ENCODE peak calls at places on chromosomes 13 and 19, in six cellular contexts. One of them, this sample, is unnamed.

GRCh38 chr19:16897572-16898056 is 8.8 kb downstream of the F2RL3 start:
- DNase-seq in fibroblast of villous mesenchyme: peak
- DNase-seq in osteoblast: peak
- DNase-seq in tibial nerve: no peak
- DNase-seq in fibroblast of the aortic adventitia: no peak
- DNase-seq in ascending aorta: no peak
- DNase-seq in this sample: peak

GRCh38 chr13:91346848-91347211 is 657 bp upstream of the MIR17HG start:
- DNase-seq in fibroblast of villous mesenchyme: peak
- DNase-seq in osteoblast: no peak
- DNase-seq in tibial nerve: no peak
- DNase-seq in fibroblast of the aortic adventitia: no peak
- DNase-seq in ascending aorta: no peak
- DNase-seq in this sample: no peak

GRCh38 chr13:106369091-106369490 is 166.4 kb downstream of the EFNB2 start:
- DNase-seq in fibroblast of villous mesenchyme: no peak
- DNase-seq in osteoblast: no peak
- DNase-seq in tibial nerve: no peak
- DNase-seq in fibroblast of the aortic adventitia: no peak
- DNase-seq in ascending aorta: no peak
- DNase-seq in this sample: no peak

GRCh38 chr13:90801621-90802020 is 545.9 kb upstream of the MIR17HG start:
- DNase-seq in fibroblast of villous mesenchyme: no peak
- DNase-seq in osteoblast: no peak
- DNase-seq in tibial nerve: no peak
- DNase-seq in fibroblast of the aortic adventitia: no peak
- DNase-seq in ascending aorta: no peak
- DNase-seq in this sample: no peak

GRCh38 chr19:30584121-30584520 is 211.9 kb downstream of the ZNF536 start:
- DNase-seq in fibroblast of villous mesenchyme: no peak
- DNase-seq in osteoblast: no peak
- DNase-seq in tibial nerve: no peak
- DNase-seq in fibroblast of the aortic adventitia: no peak
- DNase-seq in ascending aorta: no peak
- DNase-seq in this sample: no peak

GRCh38 chr13:65456150-65456912 is 1773.8 kb downstream of the PCDH9 start:
- DNase-seq in fibroblast of villous mesenchyme: no peak
- DNase-seq in osteoblast: no peak
- DNase-seq in tibial nerve: no peak
- DNase-seq in fibroblast of the aortic adventitia: no peak
- DNase-seq in ascending aorta: no peak
- DNase-seq in this sample: no peak

GRCh38 chr13:33186851-33187250 is 98.7 kb downstream of the STARD13 start:
- DNase-seq in fibroblast of villous mesenchyme: peak
- DNase-seq in osteoblast: peak
- DNase-seq in tibial nerve: no peak
- DNase-seq in fibroblast of the aortic adventitia: no peak
- DNase-seq in ascending aorta: no peak
- DNase-seq in this sample: no peak

GRCh38 chr19:42092350-42092749 is 16.4 kb downstream of the ZNF574 start:
- DNase-seq in fibroblast of villous mesenchyme: no peak
- DNase-seq in osteoblast: peak
- DNase-seq in tibial nerve: no peak
- DNase-seq in fibroblast of the aortic adventitia: no peak
- DNase-seq in ascending aorta: no peak
- DNase-seq in this sample: peak

GRCh38 chr19:58361900-58362271 is 665 bp downstream of the ZNF497 start:
- DNase-seq in fibroblast of villous mesenchyme: no peak
- DNase-seq in osteoblast: peak
- DNase-seq in tibial nerve: no peak
- DNase-seq in fibroblast of the aortic adventitia: no peak
- DNase-seq in ascending aorta: no peak
- DNase-seq in this sample: peak

GRCh38 chr13:98524793-98525192 is 52.1 kb downstream of the STK24 start:
- DNase-seq in fibroblast of villous mesenchyme: no peak
- DNase-seq in osteoblast: no peak
- DNase-seq in tibial nerve: no peak
- DNase-seq in fibroblast of the aortic adventitia: no peak
- DNase-seq in ascending aorta: no peak
- DNase-seq in this sample: no peak

GRCh38 chr13:109123971-109124370 is 494.6 kb downstream of the MYO16 start:
- DNase-seq in fibroblast of villous mesenchyme: no peak
- DNase-seq in osteoblast: no peak
- DNase-seq in tibial nerve: no peak
- DNase-seq in fibroblast of the aortic adventitia: no peak
- DNase-seq in ascending aorta: no peak
- DNase-seq in this sample: no peak
- TF ChIP-seq CTCF in fibroblast of villous mesenchyme: no peak
- TF ChIP-seq CTCF in osteoblast: no peak
- TF ChIP-seq CTCF in tibial nerve: no peak
- TF ChIP-seq CTCF in fibroblast of the aortic adventitia: no peak
- TF ChIP-seq CTCF in ascending aorta: no peak
- TF ChIP-seq CTCF in this sample: no peak

GRCh38 chr19:57280165-57280912 is at the start of gene ZNF460:
- DNase-seq in fibroblast of villous mesenchyme: peak
- DNase-seq in osteoblast: peak
- DNase-seq in tibial nerve: peak
- DNase-seq in fibroblast of the aortic adventitia: peak
- DNase-seq in ascending aorta: peak
- DNase-seq in this sample: peak

GRCh38 chr19:57276430-57276829 is 3.9 kb upstream of the ZNF460 start:
- DNase-seq in fibroblast of villous mesenchyme: no peak
- DNase-seq in osteoblast: no peak
- DNase-seq in tibial nerve: no peak
- DNase-seq in fibroblast of the aortic adventitia: no peak
- DNase-seq in ascending aorta: no peak
- DNase-seq in this sample: no peak

GRCh38 chr19:57282011-57282636 is 1.8 kb downstream of the ZNF460 start:
- DNase-seq in fibroblast of villous mesenchyme: no peak
- DNase-seq in osteoblast: peak
- DNase-seq in tibial nerve: no peak
- DNase-seq in fibroblast of the aortic adventitia: no peak
- DNase-seq in ascending aorta: no peak
- DNase-seq in this sample: no peak

GRCh38 chr19:57280913-57281425 is 684 bp downstream of the ZNF460 start:
- DNase-seq in fibroblast of villous mesenchyme: peak
- DNase-seq in osteoblast: peak
- DNase-seq in tibial nerve: no peak
- DNase-seq in fibroblast of the aortic adventitia: peak
- DNase-seq in ascending aorta: no peak
- DNase-seq in this sample: no peak

GRCh38 chr19:57279418-57280164 is 694 bp upstream of the ZNF460 start:
- DNase-seq in fibroblast of villous mesenchyme: peak
- DNase-seq in osteoblast: peak
- DNase-seq in tibial nerve: peak
- DNase-seq in fibroblast of the aortic adventitia: peak
- DNase-seq in ascending aorta: peak
- DNase-seq in this sample: peak
- TF ChIP-seq CTCF in fibroblast of villous mesenchyme: no peak
- TF ChIP-seq CTCF in osteoblast: peak
- TF ChIP-seq CTCF in tibial nerve: peak
- TF ChIP-seq CTCF in fibroblast of the aortic adventitia: peak
- TF ChIP-seq CTCF in ascending aorta: peak
- TF ChIP-seq CTCF in this sample: no peak

GRCh38 chr19:48784527-48784926 is 26.3 kb downstream of the BCAT2 start:
- DNase-seq in fibroblast of villous mesenchyme: peak
- DNase-seq in osteoblast: peak
- DNase-seq in tibial nerve: no peak
- DNase-seq in fibroblast of the aortic adventitia: peak
- DNase-seq in ascending aorta: no peak
- DNase-seq in this sample: no peak
- TF ChIP-seq CTCF in fibroblast of villous mesenchyme: peak
- TF ChIP-seq CTCF in osteoblast: peak
- TF ChIP-seq CTCF in tibial nerve: no peak
- TF ChIP-seq CTCF in fibroblast of the aortic adventitia: peak
- TF ChIP-seq CTCF in ascending aorta: no peak
- TF ChIP-seq CTCF in this sample: no peak

GRCh38 chr19:49212302-49212701 is 54.7 kb downstream of the TRPM4 start:
- DNase-seq in fibroblast of villous mesenchyme: no peak
- DNase-seq in osteoblast: no peak
- DNase-seq in tibial nerve: no peak
- DNase-seq in fibroblast of the aortic adventitia: peak
- DNase-seq in ascending aorta: no peak
- DNase-seq in this sample: no peak

GRCh38 chr19:49216076-49216475 is 58.5 kb downstream of the TRPM4 start:
- DNase-seq in fibroblast of villous mesenchyme: peak
- DNase-seq in osteoblast: peak
- DNase-seq in tibial nerve: no peak
- DNase-seq in fibroblast of the aortic adventitia: peak
- DNase-seq in ascending aorta: no peak
- DNase-seq in this sample: no peak

GRCh38 chr19:49210901-49211451 is 53.4 kb downstream of the TRPM4 start:
- DNase-seq in fibroblast of villous mesenchyme: no peak
- DNase-seq in osteoblast: no peak
- DNase-seq in tibial nerve: no peak
- DNase-seq in fibroblast of the aortic adventitia: no peak
- DNase-seq in ascending aorta: no peak
- DNase-seq in this sample: no peak

GRCh38 chr19:49214701-49215100 is 57.1 kb downstream of the TRPM4 start:
- DNase-seq in fibroblast of villous mesenchyme: no peak
- DNase-seq in osteoblast: no peak
- DNase-seq in tibial nerve: no peak
- DNase-seq in fibroblast of the aortic adventitia: no peak
- DNase-seq in ascending aorta: no peak
- DNase-seq in this sample: no peak

DNA sequence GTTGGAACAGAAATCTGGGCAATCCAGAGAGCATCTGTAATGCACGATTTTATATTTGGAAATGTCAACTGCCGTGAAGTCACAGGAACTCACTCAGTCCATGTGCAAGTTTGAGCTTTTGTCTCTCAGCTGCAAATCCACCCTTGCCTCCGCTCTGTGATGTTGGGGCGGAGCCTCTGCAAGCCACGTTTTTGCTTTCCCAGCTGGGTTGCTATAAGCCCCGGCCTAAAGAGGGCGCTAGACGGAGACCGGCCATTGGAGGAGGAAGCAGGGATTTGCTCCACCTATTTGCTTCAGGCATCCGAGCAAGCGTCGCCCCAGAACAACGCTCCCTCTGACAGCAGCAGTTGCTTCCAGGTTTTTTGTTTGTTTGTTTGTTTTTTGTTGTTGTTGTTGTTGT is 56.2 kb downstream of the TRPM4 start:
- DNase-seq in fibroblast of villous mesenchyme: no peak
- DNase-seq in osteoblast: no peak
- DNase-seq in tibial nerve: no peak
- DNase-seq in fibroblast of the aortic adventitia: no peak
- DNase-seq in ascending aorta: no peak
- DNase-seq in this sample: no peak
- TF ChIP-seq CTCF in fibroblast of villous mesenchyme: no peak
- TF ChIP-seq CTCF in osteoblast: no peak
- TF ChIP-seq CTCF in tibial nerve: no peak
- TF ChIP-seq CTCF in fibroblast of the aortic adventitia: peak
- TF ChIP-seq CTCF in ascending aorta: no peak
- TF ChIP-seq CTCF in this sample: no peak

DNA sequence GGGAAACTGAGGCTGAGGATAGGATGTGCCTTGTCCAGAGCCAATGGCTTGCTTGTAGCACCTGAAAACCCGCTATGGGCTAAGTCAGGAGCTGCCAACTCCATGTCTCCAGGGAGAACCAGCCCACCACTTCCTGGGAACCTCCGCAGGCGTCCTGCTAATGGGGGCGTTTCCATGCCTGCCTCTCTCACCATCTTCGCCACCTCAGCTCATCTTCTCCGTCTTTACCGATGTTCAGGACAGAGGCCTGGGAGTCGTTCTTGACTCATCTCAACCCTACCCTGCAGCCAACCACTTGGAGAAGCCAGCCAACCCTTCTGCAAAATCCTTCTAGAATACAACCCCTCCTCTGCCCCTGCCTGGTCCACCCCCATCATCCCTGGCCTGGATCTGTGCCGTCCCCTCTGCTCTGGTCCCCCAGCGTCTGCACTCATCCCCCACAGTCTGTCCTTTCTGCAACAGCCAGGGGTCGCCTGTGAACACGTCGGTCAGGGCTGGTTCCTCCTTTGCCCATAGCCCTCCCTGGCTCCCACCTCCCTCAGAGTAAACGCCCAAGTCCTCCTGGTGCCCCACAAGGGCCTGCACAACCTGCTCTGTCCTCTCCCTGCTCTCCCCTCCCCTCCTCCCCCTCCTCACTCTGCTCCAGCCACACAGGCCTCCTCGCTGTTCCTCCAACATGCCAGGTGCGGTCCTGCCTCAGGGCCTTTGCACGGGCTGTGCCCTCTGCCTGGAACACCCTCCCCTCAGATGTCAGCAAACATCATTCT is 31.0 kb downstream of the PTPRS start:
- DNase-seq in fibroblast of villous mesenchyme: no peak
- DNase-seq in osteoblast: peak
- DNase-seq in tibial nerve: no peak
- DNase-seq in fibroblast of the aortic adventitia: peak
- DNase-seq in ascending aorta: no peak
- DNase-seq in this sample: no peak
- TF ChIP-seq CTCF in fibroblast of villous mesenchyme: no peak
- TF ChIP-seq CTCF in osteoblast: peak
- TF ChIP-seq CTCF in tibial nerve: no peak
- TF ChIP-seq CTCF in fibroblast of the aortic adventitia: peak
- TF ChIP-seq CTCF in ascending aorta: no peak
- TF ChIP-seq CTCF in this sample: no peak

GRCh38 chr19:40797963-40798222 is 1.1 kb upstream of the EGLN2 start:
- DNase-seq in fibroblast of villous mesenchyme: no peak
- DNase-seq in osteoblast: no peak
- DNase-seq in tibial nerve: no peak
- DNase-seq in fibroblast of the aortic adventitia: no peak
- DNase-seq in ascending aorta: no peak
- DNase-seq in this sample: no peak
- TF ChIP-seq CTCF in fibroblast of villous mesenchyme: no peak
- TF ChIP-seq CTCF in osteoblast: no peak
- TF ChIP-seq CTCF in tibial nerve: no peak
- TF ChIP-seq CTCF in fibroblast of the aortic adventitia: no peak
- TF ChIP-seq CTCF in ascending aorta: no peak
- TF ChIP-seq CTCF in this sample: no peak

GRCh38 chr19:40210919-40211318 is 7.3 kb downstream of the TTC9B start:
- DNase-seq in fibroblast of villous mesenchyme: no peak
- DNase-seq in osteoblast: peak
- DNase-seq in tibial nerve: no peak
- DNase-seq in fibroblast of the aortic adventitia: no peak
- DNase-seq in ascending aorta: no peak
- DNase-seq in this sample: no peak
- TF ChIP-seq CTCF in fibroblast of villous mesenchyme: no peak
- TF ChIP-seq CTCF in osteoblast: no peak
- TF ChIP-seq CTCF in tibial nerve: no peak
- TF ChIP-seq CTCF in fibroblast of the aortic adventitia: no peak
- TF ChIP-seq CTCF in ascending aorta: no peak
- TF ChIP-seq CTCF in this sample: no peak

This sample was measured in stomach.